ENCODE peak calls at places on chromosomes 3 and 15, in five cellular contexts. E is MM.1S, H is A549, P is fibroblast of lung, I is OCI-LY7. T is an unnamed sample.

GRCh38 chr3:35275768-35276167 is 363.6 kb upstream of the ARPP21 start:
- DNase-seq in H (no peak), P (no peak), I (no peak), E (no peak), T (no peak)

GRCh38 chr15:20294651-20295237 is 246.9 kb downstream of the GOLGA6L6 start:
- DNase-seq in P (no peak), E (no peak), H (no peak), I (no peak), T (no peak)

GRCh38 chr15:98596131-98596530 is 52.2 kb upstream of the IGF1R start:
- DNase-seq in E (no peak), P (no peak), I (no peak), H (no peak), T (no peak)

GRCh38 chr3:126389112-126389791 is 5.5 kb upstream of the CFAP100 start:
- DNase-seq in E (peak; percentile 85), H (peak; percentile 50), P (peak; percentile 90), I (peak; percentile 81), T (peak; percentile 97)

GRCh38 chr15:25136119-25136518 is 181.3 kb downstream of the SNRPN start:
- DNase-seq in P (peak; percentile 28), H (no peak), E (no peak), I (peak; percentile 41), T (no peak)

GRCh38 chr3:129942296-129942695 is 32.2 kb upstream of the TRH start:
- DNase-seq in E (peak; percentile 40), H (peak; percentile 60), I (peak; percentile 68), P (peak; percentile 55), T (peak; percentile 59)

GRCh38 chr15:66644000-66644787 is 57.8 kb upstream of the SMAD6 start:
- DNase-seq in I (no peak), H (no peak), E (no peak), P (no peak), T (no peak)

GRCh38 chr3:127065561-127066270 is 82.8 kb downstream of the PLXNA1 start:
- DNase-seq in I (no peak), P (peak; percentile 14), H (no peak), E (no peak), T (peak; percentile 74)

GRCh38 chr15:92226020-92226612 is 167.6 kb upstream of the ST8SIA2 start:
- DNase-seq in E (no peak), P (no peak), H (no peak), I (peak; percentile 34), T (no peak)

GRCh38 chr3:33067484-33067883 is 29.5 kb downstream of the GLB1 start:
- DNase-seq in E (no peak), I (no peak), P (peak; percentile 76), H (no peak), T (no peak)

GRCh38 chr3:167611718-167612117 is 42.0 kb downstream of the WDR49 start:
- DNase-seq in E (no peak), P (no peak), I (no peak), H (no peak), T (no peak)

GRCh38 chr3:27720899-27721716 is 1.0 kb downstream of the EOMES start:
- DNase-seq in H (no peak), I (no peak), E (no peak), P (no peak), T (no peak)

GRCh38 chr3:128383316-128384235 is 83.1 kb downstream of the DNAJB8 start:
- DNase-seq in I (no peak), P (peak; percentile 43), H (peak; percentile 38), E (peak; percentile 85), T (peak; percentile 79)

GRCh38 chr3:43327184-43327950 is 41.0 kb downstream of the SNRK start:
- DNase-seq in P (peak; percentile 69), I (no peak), H (no peak), E (peak; percentile 9), T (no peak)

GRCh38 chr3:56862352-56863062 is 60.8 kb upstream of the ARHGEF3 start:
- DNase-seq in E (no peak), I (no peak), P (peak; percentile 74), H (no peak), T (no peak)

GRCh38 chr15:71125831-71126453 is 10.7 kb downstream of the THSD4 start:
- DNase-seq in H (peak; percentile 74), I (no peak), P (peak; percentile 46), E (no peak), T (no peak)

GRCh38 chr3:40996827-40997710 is 202.2 kb upstream of the CTNNB1 start:
- DNase-seq in P (no peak), H (no peak), I (no peak), E (no peak), T (no peak)

GRCh38 chr15:55256281-55257013 is 33.2 kb downstream of the RAB27A start:
- DNase-seq in I (no peak), H (no peak), P (peak; percentile 61), E (no peak), T (no peak)

GRCh38 chr15:70100495-70101331 is 3.0 kb upstream of the TLE3 start:
- DNase-seq in P (peak; percentile 83), I (peak; percentile 68), E (peak; percentile 86), H (peak; percentile 58), T (peak; percentile 75)

GRCh38 chr3:150183619-150184425 is 213.1 kb upstream of the PFN2 start:
- DNase-seq in H (peak; percentile 60), E (peak; percentile 73), P (peak; percentile 86), I (peak; percentile 36), T (peak; percentile 71)

GRCh38 chr15:39455502-39455991 is 125.3 kb upstream of the THBS1 start:
- DNase-seq in P (peak; percentile 58), I (no peak), E (no peak), H (no peak), T (no peak)

GRCh38 chr3:13548696-13549512 is at the start of gene FBLN2:
- DNase-seq in P (peak; percentile 32), I (no peak), E (no peak), H (no peak), T (peak; percentile 84)

GRCh38 chr3:98733778-98734281 is 29.3 kb upstream of the ST3GAL6 start:
- DNase-seq in H (no peak), E (peak; percentile 63), I (no peak), P (no peak), T (no peak)

GRCh38 chr3:123290107-123290930 is 88.6 kb downstream of the SEC22A start:
- DNase-seq in I (no peak), H (no peak), E (no peak), P (no peak), T (no peak)

GRCh38 chr15:92733090-92733933 is 77.7 kb upstream of the FAM174B start:
- DNase-seq in H (no peak), E (no peak), I (no peak), P (no peak), T (no peak)

GRCh38 chr3:37295925-37296324 is 121.5 kb upstream of the LRRFIP2 start:
- DNase-seq in I (no peak), P (peak; percentile 50), H (no peak), E (no peak), T (no peak)

GRCh38 chr3:114712728-114713492 is 419.1 kb downstream of the TIGIT start:
- DNase-seq in P (no peak), E (no peak), H (no peak), I (no peak), T (no peak)

GRCh38 chr3:155323063-155323666 is 29.7 kb upstream of the STRIT1 start:
- DNase-seq in P (peak; percentile 93), H (peak; percentile 53), I (peak; percentile 89), E (peak; percentile 87), T (no peak)

GRCh38 chr15:74178326-74179100 is 5.0 kb downstream of the ISLR start:
- DNase-seq in E (no peak), I (no peak), H (no peak), P (no peak), T (no peak)

GRCh38 chr3:61451841-61452240 is 109.5 kb upstream of the PTPRG start:
- DNase-seq in E (no peak), H (no peak), P (peak; percentile 23), I (no peak), T (no peak)

GRCh38 chr15:67172172-67172571 is 82.3 kb downstream of the AAGAB start:
- DNase-seq in I (no peak), H (no peak), P (no peak), E (no peak), T (peak; percentile 53)

GRCh38 chr3:58090351-58090750 is 82.1 kb downstream of the FLNB start:
- DNase-seq in E (no peak), H (no peak), P (peak; percentile 66), I (no peak), T (no peak)

GRCh38 chr15:47718474-47719440 is 1.5 kb downstream of the SEMA6D start:
- DNase-seq in I (no peak), E (no peak), H (no peak), P (peak; percentile 59), T (peak; percentile 57)

DNA sequence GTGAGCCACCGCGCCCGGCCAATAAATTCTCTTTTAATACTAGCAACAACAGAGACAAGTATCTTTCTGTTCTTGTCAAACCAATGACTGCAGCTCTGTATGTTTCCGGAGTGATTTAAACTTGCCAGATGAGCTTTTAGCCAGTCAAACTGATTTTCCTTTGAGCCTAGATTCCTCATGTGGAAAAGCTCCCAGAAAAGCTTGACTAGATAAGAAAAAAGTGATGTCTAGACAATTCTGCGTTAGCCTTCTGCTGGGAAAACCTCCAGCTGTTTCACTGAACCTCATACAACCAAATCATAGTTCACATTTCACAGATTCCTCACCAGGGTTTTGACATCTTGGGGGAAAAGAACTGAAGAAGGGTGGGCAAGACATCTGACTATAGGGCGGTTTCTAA is 78.6 kb downstream of the MAGI1 start:
- DNase-seq in I (no peak), H (no peak), E (no peak), P (peak; percentile 40), T (no peak)
- H3K4me3 ChIP-seq in I (no peak overlapping the region), H (no peak overlapping the region), E (no peak overlapping the region), P (no peak overlapping the region), T (no peak overlapping the region)

GRCh38 chr3:194247350-194247740 is 103.8 kb downstream of the CPN2 start:
- DNase-seq in I (no peak), H (no peak), E (no peak), P (no peak), T (no peak)
- H3K4me3 ChIP-seq in I (no peak overlapping the region), H (no peak overlapping the region), E (no peak overlapping the region), P (no peak overlapping the region), T (no peak overlapping the region)

DNA sequence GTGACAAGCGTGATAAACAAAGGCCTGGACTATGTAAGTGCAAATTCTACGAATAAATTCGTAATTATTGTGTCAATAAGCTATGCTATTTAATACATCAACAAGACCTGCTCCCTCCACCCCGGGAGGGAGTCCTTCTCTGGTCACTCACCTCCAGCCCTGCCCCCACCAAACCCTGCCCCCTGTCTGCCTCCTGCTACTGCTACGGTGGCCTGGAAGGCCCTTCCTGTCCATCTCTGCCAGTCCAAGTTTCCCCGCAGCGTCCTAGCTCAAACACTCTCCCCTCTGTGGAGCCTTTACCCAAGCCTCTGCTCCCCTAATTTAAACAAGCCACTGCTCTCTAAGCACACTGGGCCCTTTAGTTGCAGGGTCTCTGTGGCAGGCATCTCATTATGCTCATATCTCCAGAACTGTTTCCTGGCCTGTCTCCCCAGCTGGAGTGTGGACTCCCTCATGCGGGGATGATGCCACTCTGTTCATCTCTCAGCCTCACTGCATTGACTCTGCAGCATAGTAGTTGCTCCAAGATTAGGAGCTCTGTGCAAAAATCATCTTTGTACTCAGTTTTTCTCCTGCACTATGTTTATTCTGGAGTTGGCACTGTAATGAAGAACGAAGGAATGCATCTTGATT is 241.2 kb downstream of the NTRK3 start:
- DNase-seq in P (no peak), I (no peak), H (no peak), E (no peak), T (no peak)
- H3K4me3 ChIP-seq in P (no peak overlapping the region), I (no peak overlapping the region), H (no peak overlapping the region), E (no peak overlapping the region), T (no peak overlapping the region)

GRCh38 chr3:148975277-148975676 is 16.1 kb upstream of the GYG1 start:
- DNase-seq in H (no peak), E (no peak), P (peak; percentile 57), I (no peak), T (peak; percentile 86)
- H3K4me3 ChIP-seq in H (no peak overlapping the region), E (no peak overlapping the region), P (peak overlapping the region; percentile 31), I (no peak overlapping the region), T (peak overlapping the region; percentile 58)

T was measured in psoas muscle.